ENCODE peak calls at places on chromosomes 16 and 17, in four cellular contexts. U is H1, D is GM12878, W is NT2/D1. I is an unnamed sample.

GRCh38 chr17:74457146-74457819 is 9.2 kb upstream of the CD300A start:
- DNase-seq in U (no peak), D (no peak), W (peak), I (peak)

GRCh38 chr16:11698271-11698689 is 30.0 kb downstream of the SNN start:
- DNase-seq in D (no peak), U (no peak), W (no peak), I (no peak)

GRCh38 chr17:31310877-31311276 is 3.0 kb downstream of the EVI2B start:
- DNase-seq in D (no peak), U (no peak), W (no peak), I (no peak)

GRCh38 chr16:85054948-85055502 is 27.4 kb downstream of the KIAA0513 start:
- DNase-seq in D (no peak), U (no peak), W (no peak), I (no peak)

GRCh38 chr17:9566067-9566466 is 9.6 kb downstream of the STX8 start:
- DNase-seq in D (no peak), U (no peak), W (no peak), I (no peak)

GRCh38 chr17:13346592-13346991 is 255.1 kb downstream of the HS3ST3A1 start:
- DNase-seq in U (no peak), D (no peak), W (no peak), I (no peak)

GRCh38 chr16:88487920-88488842 is 35.1 kb downstream of the ZFPM1 start:
- DNase-seq in U (no peak), W (no peak), D (no peak), I (no peak)

GRCh38 chr17:834136-834535 is 52.0 kb downstream of the MRM3 start:
- DNase-seq in D (no peak), U (no peak), W (no peak), I (no peak)

GRCh38 chr16:9232102-9232501 is 140.7 kb downstream of the HAPSTR1 start:
- DNase-seq in U (no peak), W (no peak), D (no peak), I (no peak)

GRCh38 chr16:72811188-72811720 is 236.7 kb downstream of the ZFHX3 start:
- DNase-seq in U (no peak), W (no peak), D (no peak), I (no peak)

GRCh38 chr17:82611140-82612058 is 36.8 kb downstream of the WDR45B start:
- DNase-seq in D (no peak), W (no peak), U (no peak), I (no peak)

GRCh38 chr16:28597692-28598261 is 927 bp upstream of the SULT1A2 start:
- DNase-seq in U (peak), D (no peak), W (peak), I (peak)

GRCh38 chr16:57620316-57621231 is 7.9 kb upstream of the ADGRG1 start:
- DNase-seq in W (no peak), U (no peak), D (no peak), I (no peak)

GRCh38 chr17:35448214-35448898 is at the start of gene SLFN13:
- DNase-seq in W (peak), U (peak), D (peak), I (no peak)

GRCh38 chr17:82170412-82170961 is 42.2 kb downstream of the CCDC57 start:
- DNase-seq in U (no peak), D (no peak), W (no peak), I (no peak)

GRCh38 chr17:2067048-2067452 is 12.1 kb downstream of the HIC1 start:
- DNase-seq in U (no peak), W (no peak), D (no peak), I (no peak)

GRCh38 chr16:16983545-16983944 is 487.2 kb downstream of the XYLT1 start:
- DNase-seq in W (no peak), U (no peak), D (no peak), I (no peak)

GRCh38 chr16:59593256-59593655 is 859.1 kb upstream of the GOT2 start:
- DNase-seq in D (no peak), W (no peak), U (no peak), I (no peak)

GRCh38 chr17:83156408-83156807 is 77.0 kb downstream of the METRNL start:
- DNase-seq in D (no peak), W (no peak), U (no peak), I (no peak)

GRCh38 chr16:11107781-11108465 is 148.1 kb downstream of the SOCS1 start:
- DNase-seq in D (no peak), U (no peak), W (no peak), I (no peak)

DNA sequence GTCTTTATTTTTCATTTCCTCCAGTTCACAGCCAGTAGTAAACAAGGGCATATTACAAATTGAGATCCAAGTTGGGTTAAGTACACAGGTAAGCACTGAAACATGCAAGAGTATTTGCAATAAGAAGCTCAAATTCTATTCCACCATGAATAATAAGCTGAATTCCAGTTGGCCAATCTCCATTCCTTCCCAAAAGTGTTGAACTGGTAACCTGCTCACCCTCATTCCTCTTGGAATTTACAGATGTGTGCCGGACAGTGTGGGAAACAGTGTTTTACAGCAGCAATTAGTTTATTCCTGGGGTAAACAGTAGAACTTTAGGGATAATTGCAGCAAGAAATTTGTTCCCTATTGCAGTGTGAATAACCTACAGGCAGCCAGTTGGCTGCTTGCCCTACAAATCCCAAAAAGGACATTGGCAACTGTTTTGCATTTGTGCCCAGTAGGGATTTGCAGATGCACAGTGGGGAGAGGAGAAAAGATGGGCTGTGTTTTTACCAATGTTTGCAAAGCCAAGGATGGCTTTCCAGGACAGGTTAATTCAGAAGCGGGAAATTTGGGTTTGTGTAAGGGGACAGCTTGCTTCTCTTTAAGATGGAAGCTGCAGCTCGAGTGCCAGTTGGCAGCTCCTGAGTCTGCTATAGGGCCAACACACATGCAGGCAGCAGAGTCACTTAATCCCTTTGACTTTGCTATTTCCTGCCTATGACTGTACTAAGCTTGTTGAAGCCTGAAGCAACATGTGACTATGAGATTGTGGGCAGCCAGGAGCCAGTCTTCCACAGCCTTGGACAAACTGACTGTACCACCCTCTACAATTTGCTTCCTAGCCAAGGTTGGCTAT is 318.9 kb downstream of the MAP2K6 start:
- DNase-seq in U (no peak), W (no peak), D (no peak), I (no peak)
- TF ChIP-seq SUZ12 in U (no peak), W (no peak), D (no peak), I (no peak)

DNA sequence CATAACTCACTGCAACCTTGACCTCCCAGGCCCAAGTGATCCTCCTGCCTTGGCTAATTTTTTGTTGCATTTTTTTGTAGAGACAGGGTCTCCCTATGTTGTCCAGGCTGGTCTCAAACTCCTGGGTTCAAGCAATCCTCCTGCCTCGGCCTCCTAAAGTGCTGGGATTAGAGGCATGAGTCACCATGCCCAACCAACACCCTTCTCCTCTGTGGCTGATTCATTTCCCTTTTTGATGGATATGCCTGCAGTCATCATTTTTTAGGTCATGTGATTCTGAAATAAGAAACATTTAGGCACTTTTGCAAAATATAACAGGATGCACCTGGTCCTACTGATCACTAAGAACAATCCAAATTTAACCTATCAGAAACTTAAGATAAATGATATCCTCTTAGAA is 44.0 kb upstream of the YPEL2 start:
- DNase-seq in U (no peak), D (no peak), W (no peak), I (no peak)
- TF ChIP-seq SUZ12 in U (no peak), D (no peak), W (no peak), I (no peak)

DNA sequence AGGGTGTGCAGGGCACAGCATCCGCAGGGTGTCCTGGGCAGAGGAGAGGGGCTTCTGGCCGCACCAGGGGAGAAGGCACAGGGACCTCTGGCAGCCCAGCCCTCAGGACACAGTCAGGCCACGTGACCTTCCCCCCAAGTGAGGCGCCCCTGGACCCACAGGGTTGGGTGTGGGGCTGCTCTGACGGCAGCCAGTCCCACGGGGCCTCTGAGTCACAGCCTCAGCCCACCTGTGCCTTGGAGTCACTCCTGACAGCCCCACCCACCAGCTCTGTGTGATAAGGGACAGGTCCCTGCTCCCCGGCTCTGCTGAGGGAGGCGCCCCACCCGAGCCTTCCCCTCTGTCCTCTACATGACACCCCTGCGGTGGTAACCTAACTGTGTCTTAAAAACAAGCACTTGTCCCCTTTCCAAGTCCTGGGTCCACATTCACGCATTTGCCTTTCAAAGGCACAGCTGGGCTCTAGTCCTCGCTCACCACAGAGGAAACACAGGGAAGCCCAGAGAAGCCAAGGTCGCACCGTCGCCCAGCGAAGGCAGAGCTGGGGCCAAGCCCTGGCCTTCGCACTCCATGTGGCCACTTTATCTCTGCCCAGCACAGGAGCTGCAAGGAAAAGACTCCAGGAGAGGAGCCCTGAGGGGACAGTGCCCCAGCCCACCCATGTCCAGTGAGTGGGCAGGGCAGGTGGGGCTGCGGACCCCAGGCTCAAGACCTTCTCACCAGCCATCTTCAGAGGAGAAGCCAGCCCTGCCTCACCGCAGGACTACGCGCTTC is 5.1 kb upstream of the NPTX1 start:
- DNase-seq in D (no peak), W (no peak), U (no peak), I (no peak)
- TF ChIP-seq SUZ12 in D (no peak), W (no peak), U (no peak), I (no peak)

DNA sequence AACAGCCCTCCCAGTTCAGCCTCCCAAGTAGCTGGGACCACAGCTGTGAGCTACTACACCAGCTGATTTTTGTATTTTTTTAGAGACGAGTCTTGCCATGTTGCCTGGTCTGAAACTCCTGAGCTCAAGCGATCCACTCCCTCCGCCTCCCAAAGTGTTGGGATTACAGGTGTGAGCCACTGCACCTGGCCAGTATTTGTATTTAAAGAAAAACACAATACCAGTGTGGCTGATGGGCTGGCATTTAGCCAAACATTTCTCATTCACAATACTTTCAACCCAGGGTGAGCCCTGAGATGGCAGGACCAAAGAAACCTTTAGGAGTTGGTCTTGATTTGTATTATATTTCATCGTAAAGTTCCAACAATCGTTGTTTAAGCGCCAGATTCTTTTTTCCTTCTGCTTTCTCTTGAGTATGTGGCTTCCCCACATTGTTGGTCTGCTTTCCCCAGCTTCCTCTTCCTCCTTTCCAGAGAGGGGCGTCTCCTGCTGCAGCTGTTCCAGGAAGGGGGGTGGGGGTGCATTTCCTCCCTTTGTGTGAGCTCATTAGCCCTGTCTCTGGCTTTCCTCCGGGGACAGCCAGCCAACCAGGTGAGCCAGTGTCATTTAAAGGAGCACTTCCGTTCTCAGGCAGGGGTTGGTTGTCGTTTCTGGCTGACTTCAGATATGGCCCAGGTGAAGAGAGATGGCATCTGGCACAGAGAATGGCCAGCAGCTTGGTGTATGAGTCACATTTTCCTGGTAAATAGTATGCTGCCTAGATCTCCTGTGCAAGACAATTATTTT is 79.9 kb downstream of the GPRC5B start:
- DNase-seq in W (peak), D (no peak), U (peak), I (no peak)
- TF ChIP-seq SUZ12 in W (no peak), D (no peak), U (no peak), I (no peak)

GRCh38 chr16:55981557-55981956 is 106.4 kb upstream of the CES5A start:
- DNase-seq in D (no peak), W (no peak), U (no peak), I (no peak)

GRCh38 chr16:55988013-55988412 is 112.8 kb upstream of the CES5A start:
- DNase-seq in U (no peak), D (no peak), W (no peak), I (no peak)

GRCh38 chr16:55976815-55977214 is 101.6 kb upstream of the CES5A start:
- DNase-seq in U (no peak), W (no peak), D (no peak), I (no peak)

GRCh38 chr16:55982597-55982996 is 107.4 kb upstream of the CES5A start:
- DNase-seq in U (no peak), W (no peak), D (no peak), I (no peak)
- TF ChIP-seq SUZ12 in U (no peak), W (no peak), D (no peak), I (no peak)

GRCh38 chr16:80954985-80955384 is 51.7 kb downstream of the CMC2 start:
- DNase-seq in W (no peak), U (no peak), D (no peak), I (no peak)
- TF ChIP-seq SUZ12 in W (no peak), U (no peak), D (no peak), I (no peak)